ENCODE peak calls at places on chromosomes 16 and 17, in six cellular contexts. A is PC-3, I is fibroblast of pulmonary artery, J is endothelial cell, F is B cell, G is A549. R is an unnamed sample.

GRCh38 chr17:75720656-75721462 is at the start of gene ITGB4:
- DNase-seq in A (peak; percentile 96), I (no peak), J (peak; percentile 16), F (peak; percentile 76), G (peak; percentile 75), R (no peak)

GRCh38 chr16:50282010-50282538 is 15.7 kb downstream of the ADCY7 start:
- DNase-seq in A (no peak), I (peak; percentile 54), J (no peak), F (peak; percentile 91), G (no peak), R (no peak)

GRCh38 chr17:8056976-8057625 is 18.2 kb downstream of the ALOX15B start:
- DNase-seq in A (peak; percentile 36), I (no peak), J (no peak), F (no peak), G (no peak), R (no peak)

GRCh38 chr16:7270823-7271222 is 61.8 kb upstream of the RBFOX1 start:
- DNase-seq in A (no peak), I (no peak), J (no peak), F (no peak), G (no peak), R (no peak)

GRCh38 chr17:81641825-81642489 is 5.0 kb downstream of the TSPAN10 start:
- DNase-seq in A (peak; percentile 83), I (peak; percentile 23), J (no peak), F (no peak), G (peak; percentile 86), R (no peak)

GRCh38 chr16:28985206-28985605 is 354 bp downstream of the LAT start:
- DNase-seq in A (no peak), I (no peak), J (no peak), F (no peak), G (no peak), R (no peak)

GRCh38 chr17:32783602-32784001 is 93.3 kb downstream of the MYO1D start:
- DNase-seq in A (peak; percentile 71), I (peak; percentile 75), J (no peak), F (peak; percentile 60), G (peak; percentile 61), R (no peak)

GRCh38 chr16:84832488-84833141 is 12.8 kb downstream of the CRISPLD2 start:
- DNase-seq in A (no peak), I (peak; percentile 98), J (no peak), F (no peak), G (no peak), R (no peak)

GRCh38 chr17:75591722-75592302 is 4.2 kb downstream of the MYO15B start:
- DNase-seq in A (no peak), I (no peak), J (no peak), F (no peak), G (no peak), R (no peak)

GRCh38 chr17:19502517-19502916 is 31.1 kb upstream of the SLC47A1 start:
- DNase-seq in A (no peak), I (no peak), J (no peak), F (no peak), G (no peak), R (no peak)

GRCh38 chr17:80035937-80036714 is at the start of gene CCDC40:
- DNase-seq in A (peak; percentile 81), I (peak; percentile 73), J (peak; percentile 85), F (peak; percentile 94), G (peak; percentile 89), R (peak; percentile 67)

GRCh38 chr16:88705076-88705684 is 1.0 kb downstream of the RNF166 start:
- DNase-seq in A (no peak), I (no peak), J (no peak), F (peak; percentile 55), G (no peak), R (no peak)

GRCh38 chr16:15952265-15952711 is 2.9 kb downstream of the ABCC1 start:
- DNase-seq in A (no peak), I (no peak), J (no peak), F (no peak), G (no peak), R (no peak)

GRCh38 chr16:68227850-68228553 is 7.9 kb downstream of the ESRP2 start:
- DNase-seq in A (no peak), I (no peak), J (no peak), F (no peak), G (no peak), R (no peak)

GRCh38 chr17:59762022-59762825 is 54.8 kb downstream of the VMP1 start:
- DNase-seq in A (peak; percentile 78), I (peak; percentile 72), J (no peak), F (no peak), G (no peak), R (no peak)

GRCh38 chr17:75875182-75875939 is 3.0 kb downstream of the TRIM47 start:
- DNase-seq in A (no peak), I (no peak), J (no peak), F (no peak), G (no peak), R (no peak)

GRCh38 chr17:73133911-73134649 is 30.7 kb upstream of the SSTR2 start:
- DNase-seq in A (no peak), I (no peak), J (peak; percentile 7), F (no peak), G (no peak), R (no peak)

GRCh38 chr16:74984194-74984669 is 691 bp downstream of the WDR59 start:
- DNase-seq in A (peak; percentile 5), I (peak; percentile 40), J (peak; percentile 15), F (no peak), G (peak; percentile 15), R (no peak)

GRCh38 chr17:18183334-18184142 is at the start of gene ALKBH5:
- DNase-seq in A (peak; percentile 99), I (peak; percentile 100), J (peak; percentile 97), F (peak; percentile 99), G (peak; percentile 100), R (peak; percentile 98)
- TF ChIP-seq CTCF in A (peak; percentile 42), I (peak; percentile 9), J (peak; percentile 58), F (peak; percentile 63), G (peak; percentile 11), R (no peak)

DNA sequence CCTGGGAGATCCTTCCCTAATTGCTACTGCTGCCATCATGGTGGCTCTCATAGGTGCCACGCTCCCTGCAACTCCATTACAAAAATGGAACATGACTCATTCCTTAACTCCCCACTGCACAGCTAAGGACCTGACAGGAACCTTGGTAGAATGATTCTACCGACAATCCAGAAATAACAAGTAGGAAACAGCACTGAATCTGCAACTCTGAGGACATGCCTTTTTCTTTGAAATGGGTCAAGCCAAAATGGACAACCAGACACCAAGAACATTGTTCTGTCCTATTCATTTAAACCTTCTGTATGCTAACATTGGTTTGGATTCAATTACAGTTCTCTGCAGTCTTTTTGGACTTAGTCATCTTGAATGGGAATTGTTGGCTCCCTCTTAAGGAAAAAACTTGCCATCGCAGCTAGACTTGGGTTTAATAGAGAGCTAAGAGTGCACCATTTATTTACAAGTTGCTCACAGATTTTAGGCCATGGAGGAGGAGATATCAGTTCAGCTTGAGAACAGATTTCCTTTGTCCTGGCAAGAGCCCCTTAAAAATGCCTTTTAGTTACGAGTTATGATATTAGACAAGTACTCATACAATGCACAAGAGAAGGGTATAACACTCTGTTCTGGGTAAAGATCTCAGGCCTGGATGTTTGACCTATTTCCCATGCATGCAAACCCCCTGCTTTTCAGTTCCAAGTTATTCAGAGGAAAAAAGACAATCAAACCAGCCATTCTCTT is 20.9 kb upstream of the NSRP1 start:
- DNase-seq in A (peak; percentile 74), I (peak; percentile 85), J (peak; percentile 46), F (peak; percentile 22), G (peak; percentile 78), R (no peak)
- TF ChIP-seq CTCF in A (peak; percentile 54), I (peak; percentile 77), J (peak; percentile 66), F (peak; percentile 35), G (peak; percentile 46), R (peak; percentile 52)

GRCh38 chr16:70478169-70478568 is 23.8 kb downstream of the FCSK start:
- DNase-seq in A (no peak), I (no peak), J (no peak), F (no peak), G (no peak), R (no peak)

GRCh38 chr16:70478912-70479341 is 24.5 kb downstream of the FCSK start:
- DNase-seq in A (no peak), I (peak; percentile 18), J (no peak), F (no peak), G (no peak), R (no peak)

GRCh38 chr16:70482624-70483023 is 28.2 kb downstream of the FCSK start:
- DNase-seq in A (peak; percentile 17), I (no peak), J (no peak), F (no peak), G (no peak), R (no peak)

GRCh38 chr16:70481929-70482536 is 27.6 kb downstream of the FCSK start:
- DNase-seq in A (peak; percentile 70), I (no peak), J (no peak), F (no peak), G (no peak), R (no peak)

DNA sequence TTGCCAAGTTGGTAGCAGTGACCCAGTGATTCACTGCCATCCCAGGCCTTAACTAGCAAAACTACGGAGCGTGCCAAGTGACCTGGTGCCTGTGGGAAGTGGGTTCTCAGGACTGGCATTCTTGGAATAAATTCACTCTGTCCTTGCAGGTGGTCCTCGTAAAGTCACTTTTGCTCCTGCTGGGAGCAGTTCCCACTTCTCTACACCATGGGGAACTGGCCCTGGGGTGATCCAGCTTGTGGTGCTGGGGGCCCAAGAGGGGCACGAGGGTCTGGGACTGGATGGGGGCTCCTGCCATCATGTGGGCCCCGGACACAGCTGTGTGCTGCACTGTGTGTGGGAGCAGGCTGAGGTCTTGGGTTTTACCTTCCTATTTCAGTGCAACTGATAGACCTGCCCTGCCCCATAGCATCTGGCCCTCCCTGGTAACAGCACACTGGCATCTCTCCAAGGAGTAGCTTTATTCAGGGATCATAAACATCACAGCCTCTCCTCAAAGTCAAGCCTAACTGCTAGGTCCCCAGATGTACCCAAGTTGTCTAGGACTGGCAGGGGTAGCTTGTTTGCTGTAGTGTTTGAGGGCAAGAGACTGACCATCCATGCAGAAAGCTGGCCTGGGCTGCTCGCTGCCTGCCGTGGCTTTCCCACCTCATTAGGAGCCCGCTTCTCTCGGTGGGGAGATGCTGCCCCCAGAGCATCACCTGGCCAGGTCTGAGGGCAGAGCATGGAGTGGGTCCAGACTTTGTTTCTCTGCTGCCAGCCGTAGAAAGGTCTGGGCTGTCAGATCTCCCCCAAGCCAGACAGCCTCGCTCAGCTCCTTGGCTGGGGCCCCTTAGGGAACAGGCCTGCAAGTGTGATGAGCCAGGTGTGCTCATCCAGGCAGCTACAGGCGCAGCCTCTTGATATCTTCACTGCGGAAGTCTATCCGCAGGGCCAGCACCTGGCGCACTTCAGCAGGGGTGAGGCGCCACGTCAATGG is 26.0 kb downstream of the FCSK start:
- DNase-seq in A (no peak), I (no peak), J (no peak), F (no peak), G (no peak), R (no peak)
- TF ChIP-seq CTCF in A (no peak), I (no peak), J (no peak), F (no peak), G (no peak), R (no peak)

DNA sequence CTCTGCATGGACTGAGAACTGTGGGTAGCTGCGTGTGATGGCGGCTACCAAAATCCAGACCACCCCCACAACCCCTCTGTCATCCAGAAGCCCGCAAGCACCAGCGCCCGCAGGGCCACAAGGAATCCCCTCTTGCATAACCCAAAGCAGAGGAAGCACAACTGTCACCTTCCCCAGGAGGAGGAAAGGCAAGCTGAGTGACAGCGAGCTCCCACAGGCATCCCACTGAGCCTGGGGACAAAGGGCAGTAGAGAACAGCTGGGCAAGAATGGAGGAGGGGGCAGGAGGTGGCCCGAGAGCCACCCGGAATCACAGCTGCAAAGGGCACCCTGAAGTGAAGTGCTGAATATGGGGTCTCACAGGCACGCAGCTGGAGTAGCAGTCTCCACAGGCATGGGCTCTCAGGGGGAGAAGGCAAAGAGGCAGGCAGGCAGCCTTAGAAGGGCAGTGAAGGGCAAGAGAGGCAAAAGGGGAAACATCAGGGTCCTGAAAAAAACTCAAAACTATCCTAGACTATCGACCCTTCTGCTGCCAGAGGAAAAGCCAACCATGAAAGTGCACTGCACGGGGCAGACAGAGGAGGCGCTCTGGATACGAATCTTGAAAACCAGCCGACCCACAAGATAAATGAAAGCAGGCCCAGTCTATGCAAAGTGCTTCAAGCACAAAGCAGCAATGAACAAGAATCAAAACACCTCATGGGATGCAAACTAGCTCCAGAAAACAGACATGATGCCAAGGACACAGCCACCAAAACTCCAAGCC is 17.1 kb downstream of the USP36 start:
- DNase-seq in A (no peak), I (no peak), J (no peak), F (no peak), G (no peak), R (no peak)
- TF ChIP-seq CTCF in A (peak; percentile 53), I (no peak), J (peak; percentile 51), F (no peak), G (no peak), R (peak; percentile 10)

R was measured in D721Med.